ENCODE peak calls at places on chromosomes 13 and 19, in four cellular contexts. One of them, this sample, is unnamed.

GRCh38 chr19:35846038-35846668 is 6.2 kb downstream of the NPHS1 start:
- DNase-seq in GM23248: peak
- DNase-seq in fibroblast of lung: no peak
- DNase-seq in HCT116: no peak
- DNase-seq in this sample: no peak

GRCh38 chr13:109273326-109273751 is 513.0 kb downstream of the IRS2 start:
- DNase-seq in HCT116: no peak
- DNase-seq in fibroblast of lung: peak
- DNase-seq in GM23248: peak
- DNase-seq in this sample: no peak

GRCh38 chr13:26037302-26037701 is 14.5 kb downstream of the SHISA2 start:
- DNase-seq in HCT116: peak
- DNase-seq in GM23248: no peak
- DNase-seq in fibroblast of lung: no peak
- DNase-seq in this sample: peak

GRCh38 chr13:43127103-43127817 is 103.9 kb downstream of the DNAJC15 start:
- DNase-seq in HCT116: no peak
- DNase-seq in fibroblast of lung: no peak
- DNase-seq in GM23248: no peak
- DNase-seq in this sample: no peak

GRCh38 chr19:44875666-44876418 is 15.2 kb upstream of the TOMM40 start:
- DNase-seq in GM23248: no peak
- DNase-seq in fibroblast of lung: peak
- DNase-seq in HCT116: no peak
- DNase-seq in this sample: no peak

GRCh38 chr19:7773841-7774240 is 10.8 kb downstream of the CLEC4M start:
- DNase-seq in HCT116: no peak
- DNase-seq in fibroblast of lung: no peak
- DNase-seq in GM23248: no peak
- DNase-seq in this sample: no peak

GRCh38 chr13:43786766-43787517 is at the start of gene ENOX1:
- DNase-seq in GM23248: peak
- DNase-seq in fibroblast of lung: peak
- DNase-seq in HCT116: peak
- DNase-seq in this sample: peak

GRCh38 chr13:111516712-111517640 is 196.5 kb downstream of the TEX29 start:
- DNase-seq in GM23248: no peak
- DNase-seq in fibroblast of lung: no peak
- DNase-seq in HCT116: no peak
- DNase-seq in this sample: no peak

GRCh38 chr19:8477889-8478288 is 24.6 kb downstream of the PRAM1 start:
- DNase-seq in fibroblast of lung: no peak
- DNase-seq in HCT116: no peak
- DNase-seq in GM23248: no peak
- DNase-seq in this sample: no peak

GRCh38 chr13:25232937-25233515 is 54.3 kb downstream of the MTMR6 start:
- DNase-seq in fibroblast of lung: peak
- DNase-seq in GM23248: peak
- DNase-seq in HCT116: peak
- DNase-seq in this sample: peak

GRCh38 chr19:6828698-6829633 is 56.5 kb downstream of the VAV1 start:
- DNase-seq in HCT116: peak
- DNase-seq in fibroblast of lung: no peak
- DNase-seq in GM23248: peak
- DNase-seq in this sample: peak

GRCh38 chr19:40687525-40688016 is 2.9 kb downstream of the NUMBL start:
- DNase-seq in GM23248: peak
- DNase-seq in HCT116: no peak
- DNase-seq in fibroblast of lung: peak
- DNase-seq in this sample: no peak

GRCh38 chr13:27920677-27921420 is 1.0 kb downstream of the PDX1 start:
- DNase-seq in HCT116: no peak
- DNase-seq in fibroblast of lung: no peak
- DNase-seq in GM23248: peak
- DNase-seq in this sample: no peak

GRCh38 chr13:27921961-27922910 is 2.4 kb downstream of the PDX1 start:
- DNase-seq in HCT116: no peak
- DNase-seq in fibroblast of lung: no peak
- DNase-seq in GM23248: no peak
- DNase-seq in this sample: no peak

GRCh38 chr13:27922974-27923612 is 3.3 kb downstream of the PDX1 start:
- DNase-seq in GM23248: no peak
- DNase-seq in HCT116: no peak
- DNase-seq in fibroblast of lung: no peak
- DNase-seq in this sample: no peak

GRCh38 chr13:27919934-27920676 is at the start of gene PDX1:
- DNase-seq in fibroblast of lung: no peak
- DNase-seq in HCT116: no peak
- DNase-seq in GM23248: peak
- DNase-seq in this sample: peak

GRCh38 chr13:27921421-27921960 is 1.7 kb downstream of the PDX1 start:
- DNase-seq in GM23248: no peak
- DNase-seq in fibroblast of lung: no peak
- DNase-seq in HCT116: no peak
- DNase-seq in this sample: no peak
- TF ChIP-seq EZH2 in GM23248: no peak
- TF ChIP-seq EZH2 in fibroblast of lung: no peak
- TF ChIP-seq EZH2 in HCT116: no peak
- TF ChIP-seq EZH2 in this sample: no peak

DNA sequence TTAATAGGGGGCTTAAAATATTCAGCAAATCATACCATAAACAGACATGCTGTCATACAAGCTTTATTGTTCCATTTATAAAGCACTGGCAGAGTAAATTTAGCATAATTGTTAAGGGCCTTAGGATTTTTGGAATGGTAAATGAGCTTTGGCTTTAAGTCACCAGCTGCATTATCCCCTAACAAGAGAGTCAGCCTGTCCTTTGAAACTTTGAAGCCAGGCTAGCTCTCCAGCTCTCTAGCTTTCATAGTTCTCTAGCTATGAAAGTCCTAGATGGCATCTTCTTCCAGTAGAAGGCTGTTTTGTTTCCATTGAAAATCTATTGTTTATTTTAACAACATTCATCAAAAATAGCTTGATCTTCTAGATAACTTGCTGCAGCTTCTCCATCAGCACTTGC is 420.8 kb upstream of the GPC6 start:
- DNase-seq in GM23248: no peak
- DNase-seq in fibroblast of lung: no peak
- DNase-seq in HCT116: no peak
- DNase-seq in this sample: no peak
- H3K4me3 ChIP-seq in GM23248: peak
- H3K4me3 ChIP-seq in fibroblast of lung: peak
- H3K4me3 ChIP-seq in HCT116: no peak
- H3K4me3 ChIP-seq in this sample: peak

DNA sequence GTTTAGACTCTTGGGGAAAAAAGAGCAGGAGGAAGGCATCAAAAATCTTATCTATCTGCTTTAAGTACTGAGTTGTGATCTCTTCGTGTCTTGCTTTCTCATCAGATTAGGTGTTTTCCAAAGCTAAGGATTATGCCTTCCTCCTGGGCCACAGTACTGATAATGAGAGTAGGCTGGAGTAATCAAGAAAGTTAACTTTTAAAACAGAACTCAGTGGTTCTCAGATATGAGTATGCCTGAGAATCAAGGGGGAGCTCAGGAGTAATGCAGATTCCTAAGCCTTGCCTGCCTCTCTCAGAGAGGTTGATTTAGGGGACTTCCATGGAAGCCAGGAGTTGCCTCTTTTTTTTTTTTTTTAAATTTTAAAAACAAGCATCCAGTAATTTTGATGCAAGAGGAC is 23.5 kb downstream of the CDADC1 start:
- DNase-seq in fibroblast of lung: no peak
- DNase-seq in GM23248: no peak
- DNase-seq in HCT116: no peak
- DNase-seq in this sample: no peak
- TF ChIP-seq EZH2 in fibroblast of lung: no peak
- TF ChIP-seq EZH2 in GM23248: no peak
- TF ChIP-seq EZH2 in HCT116: no peak
- TF ChIP-seq EZH2 in this sample: no peak

DNA sequence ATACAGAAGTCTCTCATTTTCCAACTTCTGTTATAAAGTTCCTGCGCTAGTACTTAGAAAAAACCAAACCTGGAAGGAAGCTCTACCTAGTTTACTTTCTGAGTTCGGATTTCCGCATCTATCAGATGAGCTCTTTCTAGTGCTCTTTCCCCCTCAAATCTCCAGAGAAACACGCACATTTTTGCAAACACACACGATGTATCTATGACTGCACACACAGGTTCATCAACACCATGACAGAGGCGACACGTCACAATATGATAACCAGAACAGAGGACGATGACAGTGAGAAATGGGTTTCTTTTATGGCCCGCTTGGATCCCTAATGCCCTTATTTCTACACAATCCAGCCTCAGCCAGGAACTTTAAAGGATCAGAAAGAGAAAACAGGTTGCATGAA is 612 bp upstream of the LRRC63 start:
- DNase-seq in fibroblast of lung: peak
- DNase-seq in GM23248: no peak
- DNase-seq in HCT116: no peak
- DNase-seq in this sample: peak
- H3K4me3 ChIP-seq in fibroblast of lung: peak
- H3K4me3 ChIP-seq in GM23248: peak
- H3K4me3 ChIP-seq in HCT116: no peak
- H3K4me3 ChIP-seq in this sample: peak

GRCh38 chr13:94707400-94708021 is 4.8 kb downstream of the SOX21 start:
- DNase-seq in fibroblast of lung: no peak
- DNase-seq in HCT116: no peak
- DNase-seq in GM23248: no peak
- DNase-seq in this sample: no peak
- TF ChIP-seq EZH2 in fibroblast of lung: peak
- TF ChIP-seq EZH2 in HCT116: no peak
- TF ChIP-seq EZH2 in GM23248: no peak
- TF ChIP-seq EZH2 in this sample: peak

GRCh38 chr19:2652504-2653099 is 49.9 kb downstream of the GNG7 start:
- DNase-seq in HCT116: no peak
- DNase-seq in GM23248: no peak
- DNase-seq in fibroblast of lung: no peak
- DNase-seq in this sample: no peak
- H3K4me3 ChIP-seq in HCT116: no peak
- H3K4me3 ChIP-seq in GM23248: no peak
- H3K4me3 ChIP-seq in fibroblast of lung: no peak
- H3K4me3 ChIP-seq in this sample: no peak

DNA sequence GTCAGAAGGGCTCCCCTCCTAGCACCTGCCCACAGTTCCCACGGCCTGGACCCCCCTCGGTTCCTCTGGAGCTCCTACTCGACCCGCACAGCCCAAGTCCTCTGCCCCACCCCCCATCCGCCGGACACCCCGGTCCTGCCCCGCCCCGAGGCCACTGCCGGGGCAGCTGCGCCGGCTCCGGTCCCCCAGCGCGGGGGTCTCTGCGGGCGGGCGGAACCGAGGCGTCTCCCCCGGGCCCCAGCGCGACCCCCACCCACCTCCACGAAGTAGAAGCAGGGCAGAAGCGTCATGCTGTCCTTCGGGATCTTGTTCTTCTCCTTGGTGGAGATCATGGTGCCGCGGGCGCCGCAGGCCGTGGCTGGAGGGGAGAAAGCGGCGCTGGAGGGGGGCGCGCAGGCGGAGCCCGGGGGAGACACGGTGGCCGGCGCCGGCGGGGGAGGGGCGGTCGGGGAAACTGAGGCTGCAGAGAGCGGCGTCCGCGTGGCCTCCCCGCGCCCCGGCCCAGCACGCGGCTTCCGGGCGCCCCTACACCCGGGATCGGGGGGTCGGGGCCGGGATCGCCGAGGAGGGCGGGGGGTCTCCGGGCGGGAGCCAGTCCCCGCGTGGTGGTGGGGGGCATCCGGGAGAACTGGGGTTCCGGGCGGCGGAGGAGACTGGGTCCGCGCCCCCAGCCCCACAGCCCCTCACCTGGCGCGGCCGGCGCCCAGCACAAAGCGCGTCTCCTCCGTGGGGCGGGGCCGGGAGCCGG is at the start of gene PLPPR3:
- DNase-seq in GM23248: no peak
- DNase-seq in HCT116: no peak
- DNase-seq in fibroblast of lung: no peak
- DNase-seq in this sample: no peak
- TF ChIP-seq EZH2 in GM23248: no peak
- TF ChIP-seq EZH2 in HCT116: no peak
- TF ChIP-seq EZH2 in fibroblast of lung: no peak
- TF ChIP-seq EZH2 in this sample: no peak

GRCh38 chr13:98945863-98946605 is 31.8 kb downstream of the DOCK9 start:
- DNase-seq in fibroblast of lung: no peak
- DNase-seq in HCT116: no peak
- DNase-seq in GM23248: no peak
- DNase-seq in this sample: no peak

GRCh38 chr13:98941536-98941935 is 36.3 kb downstream of the DOCK9 start:
- DNase-seq in HCT116: no peak
- DNase-seq in GM23248: no peak
- DNase-seq in fibroblast of lung: no peak
- DNase-seq in this sample: no peak

GRCh38 chr13:98942485-98942884 is 35.4 kb downstream of the DOCK9 start:
- DNase-seq in GM23248: no peak
- DNase-seq in HCT116: no peak
- DNase-seq in fibroblast of lung: no peak
- DNase-seq in this sample: no peak

GRCh38 chr13:98942997-98943396 is 34.9 kb downstream of the DOCK9 start:
- DNase-seq in HCT116: no peak
- DNase-seq in fibroblast of lung: no peak
- DNase-seq in GM23248: peak
- DNase-seq in this sample: no peak

GRCh38 chr13:98944336-98944735 is 33.5 kb downstream of the DOCK9 start:
- DNase-seq in fibroblast of lung: no peak
- DNase-seq in GM23248: no peak
- DNase-seq in HCT116: no peak
- DNase-seq in this sample: no peak
- H3K4me3 ChIP-seq in fibroblast of lung: no peak
- H3K4me3 ChIP-seq in GM23248: no peak
- H3K4me3 ChIP-seq in HCT116: no peak
- H3K4me3 ChIP-seq in this sample: no peak